ENCODE peak calls at places on chromosomes 2 and 18, in five cellular contexts. S is Calu3, X is brain microvascular endothelial cell, K is GM12864, I is GM12865. W is an unnamed sample.
A peak's percentile ranks its signal among the peaks of the same experiment; 100 is the strongest.

GRCh38 chr2:39469807-39470206 is 32.7 kb upstream of the MAP4K3 start:
- DNase-seq in S (peak; percentile 41), X (peak; percentile 66), K (peak; percentile 65), I (peak; percentile 71), W (peak; percentile 43)

GRCh38 chr18:66513996-66514395 is 89.9 kb downstream of the CDH19 start:
- DNase-seq in S (no peak), X (no peak), K (no peak), I (no peak), W (no peak)

GRCh38 chr2:113965644-113966043 is 75.8 kb downstream of the ACTR3 start:
- DNase-seq in S (peak; percentile 60), X (peak; percentile 44), K (peak; percentile 24), I (peak; percentile 74), W (no peak)

GRCh38 chr2:109623297-109623696 is 9.1 kb downstream of the SOWAHC start:
- DNase-seq in S (no peak), X (no peak), K (no peak), I (no peak), W (no peak)

GRCh38 chr2:68434981-68435380 is 32.1 kb downstream of the FBXO48 start:
- DNase-seq in S (no peak), X (no peak), K (no peak), I (no peak), W (no peak)

GRCh38 chr18:52499646-52500045 is 159.6 kb downstream of the DCC start:
- DNase-seq in S (peak; percentile 12), X (no peak), K (no peak), I (no peak), W (no peak)

GRCh38 chr18:35939166-35939565 is 33.3 kb upstream of the RMP24 start:
- DNase-seq in S (no peak), X (no peak), K (no peak), I (no peak), W (no peak)

GRCh38 chr2:98940102-98940501 is 4.1 kb upstream of the CRACDL start:
- DNase-seq in S (no peak), X (no peak), K (no peak), I (no peak), W (no peak)

GRCh38 chr2:75558786-75559428 is 1.8 kb downstream of the EVA1A start:
- DNase-seq in S (no peak), X (peak; percentile 39), K (no peak), I (no peak), W (no peak)

GRCh38 chr2:20093263-20094141 is 42.1 kb upstream of the LAPTM4A start:
- DNase-seq in S (peak; percentile 71), X (peak; percentile 62), K (no peak), I (peak; percentile 20), W (no peak)
- TF ChIP-seq CTCF in S (peak; percentile 43), X (peak; percentile 89), K (peak; percentile 28), I (peak; percentile 23), W (no peak)

GRCh38 chr2:136015688-136016087 is 30.3 kb upstream of the DARS1 start:
- DNase-seq in S (no peak), X (no peak), K (no peak), I (no peak), W (no peak)
- TF ChIP-seq CTCF in S (no peak), X (no peak), K (no peak), I (no peak), W (no peak)

GRCh38 chr2:241507430-241508239 is 749 bp downstream of the STK25 start:
- DNase-seq in S (peak; percentile 83), X (no peak), K (no peak), I (peak; percentile 47), W (peak; percentile 66)
- TF ChIP-seq CTCF in S (no peak), X (peak; percentile 45), K (no peak), I (peak; percentile 24), W (no peak)

GRCh38 chr18:7349181-7349837 is 118.4 kb downstream of the LRRC30 start:
- DNase-seq in S (no peak), X (no peak), K (no peak), I (no peak), W (no peak)
- TF ChIP-seq CTCF in S (no peak), X (no peak), K (no peak), I (no peak), W (no peak)

GRCh38 chr2:101860157-101860556 is 131.6 kb upstream of the IL1R2 start:
- DNase-seq in S (no peak), X (no peak), K (no peak), I (no peak), W (no peak)
- TF ChIP-seq CTCF in S (no peak), X (no peak), K (no peak), I (no peak), W (no peak)

W was measured in GM10248.